ENCODE peak calls at places on chromosomes 3 and 15, in nine cellular contexts. K, B, M, G, E, N, Q, D and A are unnamed samples.

GRCh38 chr15:78691167-78691872 is 50.3 kb upstream of the CHRNB4 start:
- DNase-seq in Q (no peak), G (no peak), N (no peak), E (no peak), M (no peak), D (no peak), B (no peak), K (peak; percentile 33), A (no peak)

GRCh38 chr3:149369991-149370866 is 7.2 kb downstream of the TM4SF1 start:
- DNase-seq in D (no peak), N (no peak), M (no peak), G (no peak), B (no peak), E (no peak), K (no peak), Q (no peak), A (no peak)

GRCh38 chr3:133941390-133941789 is 45.7 kb upstream of the RAB6B start:
- DNase-seq in Q (no peak), E (no peak), N (peak; percentile 34), M (no peak), G (no peak), K (no peak), D (no peak), B (no peak), A (no peak)

GRCh38 chr15:85828869-85829268 is 34.1 kb upstream of the KLHL25 start:
- DNase-seq in G (no peak), M (no peak), E (no peak), B (no peak), D (no peak), Q (no peak), K (no peak), N (no peak), A (no peak)

GRCh38 chr3:194536883-194537637 is 50.3 kb upstream of the ATP13A3 start:
- DNase-seq in B (peak; percentile 19), D (no peak), G (no peak), Q (peak; percentile 83), E (no peak), K (peak; percentile 49), M (no peak), N (peak; percentile 57), A (no peak)

GRCh38 chr3:51610708-51611107 is 60.3 kb upstream of the TEX264 start:
- DNase-seq in Q (no peak), E (no peak), D (no peak), B (no peak), K (no peak), M (no peak), N (no peak), G (no peak), A (no peak)

GRCh38 chr3:126907557-126907956 is 75.4 kb upstream of the PLXNA1 start:
- DNase-seq in B (no peak), E (no peak), D (no peak), Q (no peak), K (no peak), G (no peak), N (no peak), M (no peak), A (no peak)

GRCh38 chr15:84143753-84144314 is 91.7 kb upstream of the GOLGA6L4 start:
- DNase-seq in M (no peak), B (no peak), Q (no peak), N (no peak), G (no peak), K (no peak), E (no peak), D (no peak), A (no peak)

GRCh38 chr3:26437678-26438077 is 184.9 kb upstream of the LRRC3B start:
- DNase-seq in Q (no peak), B (no peak), M (no peak), D (no peak), G (no peak), K (no peak), E (no peak), N (no peak), A (no peak)

GRCh38 chr3:127857270-127857801 is 35.0 kb upstream of the MGLL start:
- DNase-seq in B (no peak), M (no peak), E (no peak), D (no peak), Q (no peak), K (no peak), G (no peak), N (no peak), A (no peak)

GRCh38 chr3:65170357-65171090 is 482.7 kb upstream of the ADAMTS9 start:
- DNase-seq in K (peak; percentile 77), D (no peak), G (no peak), M (no peak), Q (peak; percentile 83), E (no peak), N (peak; percentile 56), B (peak; percentile 81), A (no peak)

GRCh38 chr3:71398157-71398836 is 185.2 kb downstream of the FOXP1 start:
- DNase-seq in Q (no peak), G (no peak), D (peak; percentile 69), E (no peak), M (no peak), K (peak; percentile 19), N (no peak), B (no peak), A (no peak)

GRCh38 chr15:77035999-77036471 is 34.9 kb downstream of the TSPAN3 start:
- DNase-seq in N (no peak), D (no peak), M (no peak), G (no peak), B (no peak), E (no peak), K (no peak), Q (no peak), A (peak; percentile 6)

GRCh38 chr15:23854535-23855252 is 167.6 kb upstream of the NDN start:
- DNase-seq in D (no peak), B (no peak), G (peak; percentile 54), N (no peak), M (no peak), E (no peak), K (no peak), Q (no peak), A (no peak)

GRCh38 chr3:9732080-9732752 is 681 bp downstream of the BRPF1 start:
- DNase-seq in K (no peak), E (no peak), N (peak; percentile 41), G (no peak), B (no peak), D (peak; percentile 38), Q (no peak), M (no peak), A (peak; percentile 40)

GRCh38 chr3:143084856-143085731 is 34.5 kb upstream of the CHST2 start:
- DNase-seq in K (peak; percentile 61), G (no peak), N (no peak), E (no peak), D (no peak), M (no peak), Q (no peak), B (no peak), A (no peak)

GRCh38 chr15:100714034-100714748 is 111.8 kb downstream of the ASB7 start:
- DNase-seq in G (no peak), E (no peak), N (no peak), B (peak; percentile 12), M (no peak), D (no peak), Q (no peak), K (no peak), A (no peak)

GRCh38 chr3:101890716-101891115 is 41.4 kb downstream of the NFKBIZ start:
- DNase-seq in E (no peak), D (no peak), K (no peak), N (no peak), Q (no peak), M (no peak), G (no peak), B (no peak), A (no peak)

DNA sequence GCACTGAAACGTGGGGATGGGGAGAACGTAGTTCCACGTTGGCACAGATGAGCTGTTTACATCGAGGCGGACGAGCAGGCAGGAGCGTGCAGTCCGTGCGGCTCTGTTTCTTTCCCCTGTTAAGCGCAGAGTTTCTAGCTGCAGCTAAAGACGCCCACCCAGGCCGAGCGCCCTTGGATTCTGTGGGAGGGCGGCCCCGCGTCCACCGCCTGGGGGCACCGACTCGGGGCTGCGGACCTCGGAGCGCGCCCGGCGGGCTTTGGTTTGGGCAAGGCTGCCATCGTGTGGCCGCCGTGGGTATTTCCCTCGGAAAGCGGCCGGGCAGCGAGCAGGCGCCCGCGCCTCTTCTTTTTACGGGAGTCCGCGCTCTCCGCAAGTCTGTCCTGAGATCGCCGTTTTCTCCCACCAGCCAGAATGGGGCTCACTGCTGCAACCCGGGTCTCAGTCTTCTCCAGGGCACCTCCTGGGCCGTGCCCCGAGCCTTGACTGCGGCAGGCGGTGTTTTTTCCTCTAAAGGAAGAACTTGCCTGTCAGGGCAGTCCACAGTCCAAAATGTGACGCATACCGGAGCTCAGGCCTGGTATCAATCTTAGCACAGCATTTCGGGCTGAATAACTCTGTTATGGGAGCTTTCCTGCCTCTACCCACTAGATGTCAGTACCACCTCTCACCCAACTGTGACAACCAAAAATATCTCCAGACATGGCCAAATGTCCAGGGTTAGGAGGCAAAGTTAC is 219.9 kb upstream of the IGF1R start:
- DNase-seq in D (peak; percentile 38), B (peak; percentile 76), Q (peak; percentile 74), K (peak; percentile 80), M (peak; percentile 73), G (peak; percentile 46), E (peak; percentile 48), N (peak; percentile 77), A (no peak)
- H3K27me3 ChIP-seq in D (peaks cover 5% of the 10 kb centered on the region), B (no peaks in the 10 kb centered on the region), Q (no peaks in the 10 kb centered on the region), K (peaks cover 77% of the 10 kb centered on the region), M (peaks cover 12% of the 10 kb centered on the region), G (peaks cover 98% of the 10 kb centered on the region), E (peaks cover 5% of the 10 kb centered on the region), N (no peaks in the 10 kb centered on the region), A (peaks cover 9% of the 10 kb centered on the region)

DNA sequence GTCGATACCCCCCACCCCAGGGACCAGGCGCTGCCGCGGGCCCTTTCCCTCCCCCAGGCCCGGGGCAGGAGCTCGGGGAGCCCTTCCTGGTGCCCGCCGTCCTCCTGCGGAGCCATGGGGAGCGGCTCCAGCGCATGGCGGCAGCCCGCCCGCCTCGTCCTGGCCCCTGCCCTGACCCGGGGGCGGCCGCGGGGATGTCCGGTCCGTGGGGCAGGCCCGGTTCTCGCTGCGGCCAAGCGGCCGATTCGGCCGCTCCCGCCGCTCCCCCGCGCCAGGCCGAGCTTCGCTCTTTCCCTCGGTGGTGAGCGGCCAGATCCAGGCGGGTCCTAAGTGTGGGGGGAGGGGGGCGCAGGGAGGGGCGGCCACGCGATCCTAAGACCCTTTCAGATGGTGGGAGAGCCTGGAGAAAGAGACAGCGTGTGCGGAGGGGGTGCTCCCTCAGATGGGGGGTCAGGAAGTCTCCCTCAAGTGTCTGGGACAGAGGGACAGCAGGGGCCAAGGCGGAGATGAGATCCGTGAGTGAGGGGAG is 1.3 kb downstream of the NEIL1 start:
- DNase-seq in E (no peak), K (no peak), B (no peak), G (no peak), N (no peak), D (no peak), Q (no peak), M (no peak), A (no peak)
- H3K27me3 ChIP-seq in E (no peaks in the 10 kb centered on the region), K (peaks cover 54% of the 10 kb centered on the region), B (no peaks in the 10 kb centered on the region), G (no peaks in the 10 kb centered on the region), N (no peaks in the 10 kb centered on the region), D (no peaks in the 10 kb centered on the region), Q (no peaks in the 10 kb centered on the region), M (peaks cover 23% of the 10 kb centered on the region), A (no peaks in the 10 kb centered on the region)

GRCh38 chr15:69593981-69594966 is 141.7 kb downstream of the RPLP1 start:
- DNase-seq in G (peak; percentile 22), K (no peak), N (peak; percentile 69), E (no peak), M (no peak), D (no peak), Q (peak; percentile 92), B (peak; percentile 39), A (no peak)
- H3K27me3 ChIP-seq in G (no peaks in the 10 kb centered on the region), K (no peaks in the 10 kb centered on the region), N (no peaks in the 10 kb centered on the region), E (peaks cover 24% of the 10 kb centered on the region), M (no peaks in the 10 kb centered on the region), D (no peaks in the 10 kb centered on the region), Q (no peaks in the 10 kb centered on the region), B (no peaks in the 10 kb centered on the region), A (no peaks in the 10 kb centered on the region)

GRCh38 chr3:167870743-167871142 is 135.2 kb downstream of the SERPINI1 start:
- DNase-seq in G (no peak), D (no peak), Q (no peak), M (no peak), N (no peak), K (no peak), E (no peak), B (no peak), A (no peak)
- H3K27me3 ChIP-seq in G (no peaks in the 10 kb centered on the region), D (no peaks in the 10 kb centered on the region), Q (no peaks in the 10 kb centered on the region), M (no peaks in the 10 kb centered on the region), N (no peaks in the 10 kb centered on the region), K (no peaks in the 10 kb centered on the region), E (no peaks in the 10 kb centered on the region), B (no peaks in the 10 kb centered on the region), A (no peaks in the 10 kb centered on the region)